ENCODE peak calls at places on chromosomes 2 and 18, in six cellular contexts. One of them, this sample, is unnamed.

GRCh38 chr18:25814841-25815458 is 275.5 kb downstream of the SS18 start:
- DNase-seq in cardiac muscle cell: no peak
- DNase-seq in astrocyte of the spinal cord: no peak
- DNase-seq in colonic mucosa: no peak
- DNase-seq in dorsolateral prefrontal cortex: no peak
- DNase-seq in Panc1: no peak
- DNase-seq in this sample: no peak

GRCh38 chr2:32773409-32773808 is 145.6 kb downstream of the TTC27 start:
- DNase-seq in colonic mucosa: no peak
- DNase-seq in dorsolateral prefrontal cortex: no peak
- DNase-seq in cardiac muscle cell: no peak
- DNase-seq in astrocyte of the spinal cord: no peak
- DNase-seq in Panc1: no peak
- DNase-seq in this sample: no peak

GRCh38 chr2:117536139-117536538 is 278.4 kb upstream of the DDX18 start:
- DNase-seq in colonic mucosa: no peak
- DNase-seq in Panc1: no peak
- DNase-seq in dorsolateral prefrontal cortex: no peak
- DNase-seq in astrocyte of the spinal cord: no peak
- DNase-seq in cardiac muscle cell: no peak
- DNase-seq in this sample: no peak

GRCh38 chr2:67702284-67702683 is 305.2 kb downstream of the ETAA1 start:
- DNase-seq in cardiac muscle cell: no peak
- DNase-seq in astrocyte of the spinal cord: no peak
- DNase-seq in Panc1: no peak
- DNase-seq in colonic mucosa: no peak
- DNase-seq in dorsolateral prefrontal cortex: no peak
- DNase-seq in this sample: no peak

GRCh38 chr2:20448246-20449046 is 1.6 kb downstream of the RHOB start:
- DNase-seq in cardiac muscle cell: peak
- DNase-seq in astrocyte of the spinal cord: peak
- DNase-seq in Panc1: no peak
- DNase-seq in dorsolateral prefrontal cortex: no peak
- DNase-seq in colonic mucosa: no peak
- DNase-seq in this sample: peak

GRCh38 chr2:42327125-42327524 is 33.9 kb downstream of the COX7A2L start:
- DNase-seq in colonic mucosa: no peak
- DNase-seq in astrocyte of the spinal cord: no peak
- DNase-seq in cardiac muscle cell: no peak
- DNase-seq in Panc1: no peak
- DNase-seq in dorsolateral prefrontal cortex: no peak
- DNase-seq in this sample: no peak

GRCh38 chr2:44233450-44234128 is 41.7 kb upstream of the SLC3A1 start:
- DNase-seq in colonic mucosa: no peak
- DNase-seq in dorsolateral prefrontal cortex: no peak
- DNase-seq in Panc1: peak
- DNase-seq in cardiac muscle cell: peak
- DNase-seq in astrocyte of the spinal cord: peak
- DNase-seq in this sample: peak

GRCh38 chr2:12213222-12213621 is 466.8 kb downstream of the LPIN1 start:
- DNase-seq in dorsolateral prefrontal cortex: no peak
- DNase-seq in astrocyte of the spinal cord: peak
- DNase-seq in colonic mucosa: no peak
- DNase-seq in Panc1: no peak
- DNase-seq in cardiac muscle cell: no peak
- DNase-seq in this sample: no peak

GRCh38 chr2:120863661-120864320 is 128.1 kb downstream of the GLI2 start:
- DNase-seq in dorsolateral prefrontal cortex: no peak
- DNase-seq in astrocyte of the spinal cord: peak
- DNase-seq in cardiac muscle cell: peak
- DNase-seq in Panc1: no peak
- DNase-seq in colonic mucosa: no peak
- DNase-seq in this sample: peak

GRCh38 chr2:62407838-62408589 is 98.0 kb downstream of the TMEM17 start:
- DNase-seq in dorsolateral prefrontal cortex: no peak
- DNase-seq in colonic mucosa: no peak
- DNase-seq in Panc1: no peak
- DNase-seq in cardiac muscle cell: peak
- DNase-seq in astrocyte of the spinal cord: no peak
- DNase-seq in this sample: no peak

GRCh38 chr2:168732506-168732905 is 69.9 kb upstream of the NOSTRIN start:
- DNase-seq in colonic mucosa: no peak
- DNase-seq in dorsolateral prefrontal cortex: no peak
- DNase-seq in cardiac muscle cell: no peak
- DNase-seq in Panc1: no peak
- DNase-seq in astrocyte of the spinal cord: no peak
- DNase-seq in this sample: no peak

GRCh38 chr2:85541262-85541661 is 2.3 kb downstream of the MAT2A start:
- DNase-seq in Panc1: no peak
- DNase-seq in cardiac muscle cell: no peak
- DNase-seq in colonic mucosa: no peak
- DNase-seq in astrocyte of the spinal cord: no peak
- DNase-seq in dorsolateral prefrontal cortex: no peak
- DNase-seq in this sample: no peak

GRCh38 chr2:205077159-205077558 is 531.9 kb downstream of the PARD3B start:
- DNase-seq in astrocyte of the spinal cord: no peak
- DNase-seq in Panc1: no peak
- DNase-seq in colonic mucosa: no peak
- DNase-seq in dorsolateral prefrontal cortex: no peak
- DNase-seq in cardiac muscle cell: no peak
- DNase-seq in this sample: no peak

GRCh38 chr2:44136186-44136585 is 32.5 kb upstream of the PPM1B start:
- DNase-seq in dorsolateral prefrontal cortex: no peak
- DNase-seq in colonic mucosa: no peak
- DNase-seq in Panc1: no peak
- DNase-seq in astrocyte of the spinal cord: peak
- DNase-seq in cardiac muscle cell: peak
- DNase-seq in this sample: peak

GRCh38 chr2:235091983-235092382 is 140.2 kb downstream of the SH3BP4 start:
- DNase-seq in Panc1: no peak
- DNase-seq in astrocyte of the spinal cord: no peak
- DNase-seq in colonic mucosa: no peak
- DNase-seq in cardiac muscle cell: no peak
- DNase-seq in dorsolateral prefrontal cortex: no peak
- DNase-seq in this sample: no peak

GRCh38 chr18:79800353-79801180 is 2.8 kb downstream of the KCNG2 start:
- DNase-seq in astrocyte of the spinal cord: no peak
- DNase-seq in cardiac muscle cell: no peak
- DNase-seq in colonic mucosa: no peak
- DNase-seq in dorsolateral prefrontal cortex: no peak
- DNase-seq in Panc1: no peak
- DNase-seq in this sample: no peak

GRCh38 chr2:60553992-60554648 is 666 bp upstream of the BCL11A start:
- DNase-seq in cardiac muscle cell: peak
- DNase-seq in astrocyte of the spinal cord: peak
- DNase-seq in Panc1: no peak
- DNase-seq in colonic mucosa: peak
- DNase-seq in dorsolateral prefrontal cortex: no peak
- DNase-seq in this sample: no peak

GRCh38 chr2:53407363-53408080 is 360.1 kb upstream of the CHAC2 start:
- DNase-seq in dorsolateral prefrontal cortex: no peak
- DNase-seq in colonic mucosa: no peak
- DNase-seq in Panc1: no peak
- DNase-seq in astrocyte of the spinal cord: peak
- DNase-seq in cardiac muscle cell: no peak
- DNase-seq in this sample: no peak

DNA sequence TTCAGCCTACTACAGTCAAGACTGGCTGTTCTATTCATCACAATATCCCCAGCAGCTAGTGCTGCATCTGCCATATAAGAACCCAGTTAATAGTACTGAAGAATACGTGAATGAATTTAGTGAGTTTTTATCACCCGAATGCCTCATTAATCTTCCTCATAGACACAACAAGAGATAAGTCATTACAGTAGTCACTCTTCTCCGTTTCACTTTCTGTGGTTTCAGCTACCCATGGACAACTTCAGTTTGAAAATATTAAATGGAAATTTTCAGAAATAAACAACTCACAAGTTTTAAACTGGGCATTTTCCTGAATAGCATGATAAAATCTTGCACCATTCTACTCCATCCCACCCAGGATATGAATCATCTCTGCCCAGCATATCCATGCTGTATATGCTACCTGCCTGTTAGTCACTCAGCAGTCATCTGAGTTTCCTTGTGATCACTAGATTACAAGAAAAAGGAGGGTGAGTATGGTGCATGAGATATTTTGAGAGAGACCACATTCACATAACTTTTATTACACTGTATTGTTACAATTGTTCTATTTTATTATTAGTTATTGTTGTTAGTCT is 363.7 kb upstream of the CHAC2 start:
- DNase-seq in Panc1: peak
- DNase-seq in astrocyte of the spinal cord: peak
- DNase-seq in dorsolateral prefrontal cortex: no peak
- DNase-seq in cardiac muscle cell: peak
- DNase-seq in colonic mucosa: no peak
- DNase-seq in this sample: peak
- H3K4me3 ChIP-seq in Panc1: no peak
- H3K4me3 ChIP-seq in astrocyte of the spinal cord: no peak
- H3K4me3 ChIP-seq in dorsolateral prefrontal cortex: no peak
- H3K4me3 ChIP-seq in cardiac muscle cell: no peak
- H3K4me3 ChIP-seq in colonic mucosa: no peak
- H3K4me3 ChIP-seq in this sample: no peak

GRCh38 chr2:104853926-104854506 is at the start of gene POU3F3:
- DNase-seq in Panc1: no peak
- DNase-seq in colonic mucosa: peak
- DNase-seq in cardiac muscle cell: peak
- DNase-seq in dorsolateral prefrontal cortex: peak
- DNase-seq in astrocyte of the spinal cord: peak
- DNase-seq in this sample: peak

GRCh38 chr2:104853401-104853925 is 452 bp upstream of the POU3F3 start:
- DNase-seq in cardiac muscle cell: no peak
- DNase-seq in dorsolateral prefrontal cortex: no peak
- DNase-seq in astrocyte of the spinal cord: no peak
- DNase-seq in Panc1: no peak
- DNase-seq in colonic mucosa: no peak
- DNase-seq in this sample: no peak

GRCh38 chr2:104851236-104852160 is 2.4 kb upstream of the POU3F3 start:
- DNase-seq in dorsolateral prefrontal cortex: no peak
- DNase-seq in Panc1: no peak
- DNase-seq in colonic mucosa: no peak
- DNase-seq in cardiac muscle cell: no peak
- DNase-seq in astrocyte of the spinal cord: peak
- DNase-seq in this sample: no peak

GRCh38 chr2:104850322-104851184 is 3.4 kb upstream of the POU3F3 start:
- DNase-seq in astrocyte of the spinal cord: no peak
- DNase-seq in Panc1: no peak
- DNase-seq in dorsolateral prefrontal cortex: no peak
- DNase-seq in colonic mucosa: no peak
- DNase-seq in cardiac muscle cell: no peak
- DNase-seq in this sample: no peak

DNA sequence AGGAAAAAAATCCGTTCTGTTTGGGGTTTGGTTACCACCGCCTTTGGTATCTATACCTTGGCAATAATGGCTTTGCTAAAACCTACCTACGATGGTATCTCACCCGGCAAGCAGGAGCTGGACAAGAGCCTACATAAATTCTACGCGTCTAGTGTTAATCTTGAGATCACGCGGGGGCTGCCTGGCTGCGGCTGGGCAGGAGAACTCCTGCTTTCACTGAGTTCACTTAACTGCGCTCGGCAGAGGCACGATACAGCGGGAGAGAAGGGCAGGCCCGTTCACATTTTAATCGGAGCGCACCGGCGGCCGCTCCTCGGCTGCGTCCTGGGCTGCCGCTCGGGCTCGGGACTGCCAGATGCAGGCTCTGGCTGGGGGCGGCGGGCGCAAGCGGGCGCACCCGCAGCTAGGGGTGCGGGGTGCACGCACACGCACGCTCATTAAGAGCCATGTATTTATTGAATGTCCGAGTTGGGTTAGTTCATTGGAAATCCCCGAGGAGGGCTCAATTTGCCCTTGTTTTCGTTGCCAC is 1.7 kb upstream of the POU3F3 start:
- DNase-seq in colonic mucosa: no peak
- DNase-seq in astrocyte of the spinal cord: peak
- DNase-seq in dorsolateral prefrontal cortex: peak
- DNase-seq in cardiac muscle cell: no peak
- DNase-seq in Panc1: no peak
- DNase-seq in this sample: no peak
- H3K4me3 ChIP-seq in colonic mucosa: peak
- H3K4me3 ChIP-seq in astrocyte of the spinal cord: peak
- H3K4me3 ChIP-seq in dorsolateral prefrontal cortex: peak
- H3K4me3 ChIP-seq in cardiac muscle cell: peak
- H3K4me3 ChIP-seq in Panc1: peak
- H3K4me3 ChIP-seq in this sample: peak

DNA sequence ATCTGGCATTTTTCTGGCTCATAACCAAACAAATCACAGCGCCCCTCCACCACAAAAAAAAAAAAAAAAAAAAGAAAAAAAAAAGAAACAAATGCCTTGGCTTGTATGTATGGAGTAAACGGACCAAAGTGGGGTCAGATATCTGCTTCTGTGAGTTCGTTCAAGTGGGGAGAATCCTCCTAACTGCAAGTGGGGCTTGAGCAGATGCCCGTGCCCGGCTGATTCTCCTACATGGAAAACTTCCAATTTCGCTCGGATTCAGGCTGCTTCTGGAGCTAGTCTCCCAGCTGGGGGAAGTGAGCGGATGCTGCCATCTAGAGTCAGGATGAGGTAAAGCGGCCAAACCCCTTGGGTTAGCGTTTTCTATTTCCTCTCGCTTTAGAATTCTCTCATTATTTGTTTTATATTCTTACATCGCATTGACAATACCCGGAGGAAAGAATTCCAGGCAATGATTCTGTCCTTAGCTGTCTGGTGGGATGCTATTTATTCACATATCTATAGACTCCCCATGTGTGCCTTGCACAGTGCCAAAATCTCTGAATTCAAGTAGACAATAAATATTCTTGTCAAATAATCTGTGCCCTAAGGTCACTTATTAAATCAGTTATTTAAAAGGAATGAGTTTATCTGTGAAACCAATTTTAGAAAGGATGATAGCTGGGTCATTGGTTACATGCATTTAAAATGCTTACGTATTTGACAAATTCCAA is 95.4 kb downstream of the CD8B2 start:
- DNase-seq in Panc1: peak
- DNase-seq in astrocyte of the spinal cord: peak
- DNase-seq in cardiac muscle cell: peak
- DNase-seq in colonic mucosa: peak
- DNase-seq in dorsolateral prefrontal cortex: peak
- DNase-seq in this sample: peak
- H3K4me3 ChIP-seq in Panc1: peak
- H3K4me3 ChIP-seq in astrocyte of the spinal cord: peak
- H3K4me3 ChIP-seq in cardiac muscle cell: peak
- H3K4me3 ChIP-seq in colonic mucosa: peak
- H3K4me3 ChIP-seq in dorsolateral prefrontal cortex: peak
- H3K4me3 ChIP-seq in this sample: peak

DNA sequence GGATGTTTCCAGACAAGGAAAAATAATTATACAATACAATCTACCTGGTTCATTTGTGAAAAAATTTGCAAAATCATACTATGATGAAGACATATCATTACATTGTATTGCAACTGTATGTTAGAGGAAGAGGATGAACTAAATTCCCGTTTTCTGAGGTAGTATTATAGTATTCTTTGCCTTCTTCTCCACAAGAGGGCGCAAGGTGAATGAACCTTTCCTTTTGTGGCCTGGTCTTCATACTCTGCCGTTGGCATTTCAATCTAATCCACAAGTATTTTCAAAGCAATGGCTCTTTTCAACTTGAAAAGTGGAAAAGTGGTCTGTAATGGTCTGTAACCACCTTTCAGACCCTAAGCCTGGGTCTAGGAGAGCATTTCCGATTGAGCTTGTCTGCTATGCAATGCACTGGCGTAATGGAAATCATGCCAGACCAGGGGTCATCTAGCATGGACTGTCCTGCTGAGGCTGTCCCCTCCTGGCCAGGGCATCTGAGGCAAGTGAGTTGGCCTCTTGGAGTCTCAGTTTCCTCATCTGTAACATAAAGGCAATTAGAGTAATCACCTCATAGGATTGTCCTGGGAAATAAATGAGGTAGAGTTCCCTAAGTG is 30.8 kb upstream of the ZNF396 start:
- DNase-seq in astrocyte of the spinal cord: peak
- DNase-seq in colonic mucosa: peak
- DNase-seq in Panc1: peak
- DNase-seq in cardiac muscle cell: peak
- DNase-seq in dorsolateral prefrontal cortex: peak
- DNase-seq in this sample: peak
- H3K4me3 ChIP-seq in astrocyte of the spinal cord: no peak
- H3K4me3 ChIP-seq in colonic mucosa: no peak
- H3K4me3 ChIP-seq in Panc1: no peak
- H3K4me3 ChIP-seq in cardiac muscle cell: no peak
- H3K4me3 ChIP-seq in dorsolateral prefrontal cortex: no peak
- H3K4me3 ChIP-seq in this sample: no peak

This sample was measured in AG10803.